ENCODE peak calls at places on chromosomes 1 and 21, in five cellular contexts. Z, S, Y, O and J are unnamed samples.

GRCh38 chr1:83961571-83962295 is 37.2 kb downstream of the TTLL7 start:
- DNase-seq in Z (no peak), S (no peak), Y (no peak), O (no peak), J (no peak)

GRCh38 chr1:107135466-107135865 is 5.4 kb upstream of the NTNG1 start:
- DNase-seq in Z (peak; percentile 41), S (peak; percentile 68), Y (no peak), O (no peak), J (no peak)

GRCh38 chr1:116508984-116509980 is 61.5 kb downstream of the CD58 start:
- DNase-seq in Z (peak; percentile 94), S (peak; percentile 70), Y (no peak), O (no peak), J (peak; percentile 96)

GRCh38 chr1:33119532-33120217 is 38.7 kb downstream of the AZIN2 start:
- DNase-seq in Z (no peak), S (no peak), Y (no peak), O (no peak), J (no peak)

GRCh38 chr1:226654046-226654445 is 85.0 kb downstream of the ITPKB start:
- DNase-seq in Z (no peak), S (no peak), Y (no peak), O (no peak), J (no peak)

GRCh38 chr1:1597275-1597930 is 2.5 kb downstream of the FNDC10 start:
- DNase-seq in Z (no peak), S (peak; percentile 55), Y (no peak), O (no peak), J (no peak)

GRCh38 chr1:100265562-100265930 is 470 bp upstream of the RTCA start:
- DNase-seq in Z (peak; percentile 48), S (peak; percentile 36), Y (peak; percentile 12), O (no peak), J (peak; percentile 52)

GRCh38 chr1:113058861-113059441 is 14.0 kb upstream of the LRIG2 start:
- DNase-seq in Z (no peak), S (no peak), Y (no peak), O (no peak), J (no peak)

GRCh38 chr1:58324551-58324950 is 222.0 kb downstream of the OMA1 start:
- DNase-seq in Z (no peak), S (no peak), Y (no peak), O (no peak), J (no peak)

GRCh38 chr1:14866841-14867626 is 268.5 kb downstream of the KAZN start:
- DNase-seq in Z (no peak), S (no peak), Y (no peak), O (no peak), J (no peak)

GRCh38 chr1:225635649-225636048 is 17.3 kb downstream of the ENAH start:
- DNase-seq in Z (no peak), S (no peak), Y (no peak), O (no peak), J (no peak)

GRCh38 chr21:46081022-46081861 is 16.7 kb upstream of the COL6A2 start:
- DNase-seq in Z (no peak), S (peak; percentile 55), Y (no peak), O (no peak), J (no peak)

GRCh38 chr1:230424440-230425251 is 1.5 kb downstream of the PGBD5 start:
- DNase-seq in Z (no peak), S (no peak), Y (peak; percentile 50), O (no peak), J (no peak)

GRCh38 chr1:221834698-221835538 is 93.0 kb upstream of the DUSP10 start:
- DNase-seq in Z (peak; percentile 61), S (peak; percentile 19), Y (no peak), O (no peak), J (no peak)

GRCh38 chr1:84997667-84998600 is 1.0 kb upstream of the MCOLN2 start:
- DNase-seq in Z (peak; percentile 14), S (peak; percentile 14), Y (no peak), O (no peak), J (no peak)

GRCh38 chr1:201495447-201496295 is 11.3 kb downstream of the CSRP1 start:
- DNase-seq in Z (no peak), S (no peak), Y (peak; percentile 33), O (peak; percentile 94), J (peak; percentile 62)

GRCh38 chr1:20164694-20165202 is 21.1 kb upstream of the UBXN10 start:
- DNase-seq in Z (no peak), S (no peak), Y (peak; percentile 58), O (no peak), J (no peak)

GRCh38 chr1:22418852-22419480 is 32.7 kb upstream of the ZBTB40 start:
- DNase-seq in Z (no peak), S (no peak), Y (no peak), O (no peak), J (no peak)

GRCh38 chr1:108010581-108010980 is 45.6 kb upstream of the VAV3 start:
- DNase-seq in Z (no peak), S (peak; percentile 10), Y (no peak), O (no peak), J (no peak)

GRCh38 chr1:216723274-216723780 is at the start of gene ESRRG:
- DNase-seq in Z (no peak), S (no peak), Y (peak; percentile 65), O (no peak), J (peak; percentile 74)

GRCh38 chr1:197677752-197678295 is 97.5 kb downstream of the DENND1B start:
- DNase-seq in Z (no peak), S (no peak), Y (no peak), O (no peak), J (no peak)
- H3K27me3 ChIP-seq in Z (no peaks in the 10 kb centered on the region), S (no peaks in the 10 kb centered on the region), Y (no peaks in the 10 kb centered on the region), O (no peaks in the 10 kb centered on the region), J (no peaks in the 10 kb centered on the region)

DNA sequence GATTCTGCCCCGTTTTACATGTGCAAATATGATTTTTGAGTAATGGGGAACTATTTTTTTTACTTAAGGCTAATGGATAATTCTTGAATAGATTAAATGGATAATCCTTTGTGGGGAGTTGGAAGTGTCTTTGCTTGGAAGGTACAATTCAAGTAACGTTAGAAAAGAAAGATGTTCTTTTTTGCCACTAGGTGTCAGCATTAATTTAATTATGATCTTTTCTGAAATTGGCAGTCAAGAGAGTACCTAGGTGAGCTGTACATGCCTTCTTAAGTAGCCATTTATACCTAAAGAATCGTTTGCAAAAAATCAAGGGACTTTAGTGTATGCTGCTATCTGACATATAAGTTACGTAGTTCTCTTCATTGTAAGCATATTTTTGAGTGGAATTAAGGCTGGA is 2.2 kb downstream of the FBXO28 start:
- DNase-seq in Z (peak; percentile 55), S (peak; percentile 82), Y (no peak), O (no peak), J (peak; percentile 65)
- H3K27ac ChIP-seq in Z (no peak overlapping the region), S (no peak overlapping the region), Y (no peak overlapping the region), O (no peak overlapping the region), J (no peak overlapping the region)

GRCh38 chr1:59500970-59501742 is 204.3 kb downstream of the FGGY start:
- DNase-seq in Z (no peak), S (no peak), Y (no peak), O (no peak), J (peak; percentile 15)

GRCh38 chr1:59499273-59499955 is 202.5 kb downstream of the FGGY start:
- DNase-seq in Z (peak; percentile 79), S (peak; percentile 64), Y (no peak), O (no peak), J (peak; percentile 80)

GRCh38 chr1:59504281-59504680 is 207.4 kb downstream of the FGGY start:
- DNase-seq in Z (no peak), S (no peak), Y (no peak), O (no peak), J (no peak)

GRCh38 chr1:59499956-59500569 is 203.2 kb downstream of the FGGY start:
- DNase-seq in Z (no peak), S (peak; percentile 56), Y (no peak), O (no peak), J (peak; percentile 75)

DNA sequence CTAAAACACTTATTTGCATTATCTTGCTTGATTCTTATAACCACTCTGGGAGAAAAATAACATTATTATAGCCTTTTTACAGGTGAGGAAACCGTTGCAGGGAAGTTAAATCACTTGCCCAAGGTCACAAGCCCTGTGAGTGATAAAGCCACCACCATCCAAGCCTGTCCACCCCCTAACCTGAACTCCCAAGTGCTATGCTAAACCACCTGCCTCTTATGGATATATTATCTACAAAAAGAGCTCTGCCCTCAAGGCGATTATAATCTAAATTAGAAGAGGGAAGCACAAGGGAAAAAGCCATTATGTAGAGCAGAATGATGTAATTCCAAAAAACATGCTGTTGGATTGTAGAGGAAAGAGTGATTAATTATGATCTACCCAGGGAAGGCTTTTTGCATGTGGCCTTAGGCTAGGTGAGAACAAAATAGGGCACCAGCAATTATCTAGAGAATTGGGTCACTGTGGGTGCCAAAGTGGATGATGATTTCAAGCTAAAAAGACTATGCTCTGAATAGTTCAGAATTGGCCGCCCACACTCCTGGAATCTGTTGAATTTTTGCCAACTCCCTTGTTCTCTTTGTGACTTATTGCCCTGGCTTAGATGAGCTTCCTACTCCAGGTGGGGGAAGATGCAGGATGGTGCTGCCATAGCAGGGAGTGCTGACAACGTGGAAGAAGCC is 205.3 kb downstream of the FGGY start:
- DNase-seq in Z (peak; percentile 66), S (no peak), Y (no peak), O (no peak), J (no peak)
- H3K27me3 ChIP-seq in Z (no peaks in the 10 kb centered on the region), S (no peaks in the 10 kb centered on the region), Y (no peaks in the 10 kb centered on the region), O (no peaks in the 10 kb centered on the region), J (no peaks in the 10 kb centered on the region)

GRCh38 chr1:15946546-15947381 is 29.1 kb downstream of the ZBTB17 start:
- DNase-seq in Z (no peak), S (no peak), Y (no peak), O (peak; percentile 14), J (no peak)
- H3K27ac ChIP-seq in Z (no peak overlapping the region), S (no peak overlapping the region), Y (no peak overlapping the region), O (no peak overlapping the region), J (no peak overlapping the region)

DNA sequence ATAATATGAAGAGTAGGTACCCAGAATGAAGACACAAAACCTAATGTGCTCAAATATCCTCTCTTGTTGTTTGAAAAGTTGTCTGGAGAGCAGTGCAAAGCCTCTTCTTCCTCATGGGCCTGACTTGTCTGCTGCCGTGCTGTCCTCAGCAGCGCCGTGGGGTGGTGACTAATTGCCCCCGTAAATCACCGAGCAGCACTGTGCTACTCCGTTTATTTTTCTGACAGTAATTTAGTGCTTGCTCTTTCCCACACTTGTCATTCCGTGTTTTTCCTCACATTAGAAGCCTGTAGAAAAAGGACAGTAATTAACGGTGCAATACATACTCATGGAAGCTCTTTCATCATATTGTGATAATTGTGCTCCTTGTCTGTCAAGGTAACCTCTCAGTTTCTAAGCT is 114.8 kb upstream of the BARHL2 start:
- DNase-seq in Z (no peak), S (no peak), Y (no peak), O (no peak), J (no peak)
- H3K27me3 ChIP-seq in Z (peaks cover 47% of the 10 kb centered on the region), S (peaks cover 80% of the 10 kb centered on the region), Y (no peaks in the 10 kb centered on the region), O (peaks cover 23% of the 10 kb centered on the region), J (no peaks in the 10 kb centered on the region)

DNA sequence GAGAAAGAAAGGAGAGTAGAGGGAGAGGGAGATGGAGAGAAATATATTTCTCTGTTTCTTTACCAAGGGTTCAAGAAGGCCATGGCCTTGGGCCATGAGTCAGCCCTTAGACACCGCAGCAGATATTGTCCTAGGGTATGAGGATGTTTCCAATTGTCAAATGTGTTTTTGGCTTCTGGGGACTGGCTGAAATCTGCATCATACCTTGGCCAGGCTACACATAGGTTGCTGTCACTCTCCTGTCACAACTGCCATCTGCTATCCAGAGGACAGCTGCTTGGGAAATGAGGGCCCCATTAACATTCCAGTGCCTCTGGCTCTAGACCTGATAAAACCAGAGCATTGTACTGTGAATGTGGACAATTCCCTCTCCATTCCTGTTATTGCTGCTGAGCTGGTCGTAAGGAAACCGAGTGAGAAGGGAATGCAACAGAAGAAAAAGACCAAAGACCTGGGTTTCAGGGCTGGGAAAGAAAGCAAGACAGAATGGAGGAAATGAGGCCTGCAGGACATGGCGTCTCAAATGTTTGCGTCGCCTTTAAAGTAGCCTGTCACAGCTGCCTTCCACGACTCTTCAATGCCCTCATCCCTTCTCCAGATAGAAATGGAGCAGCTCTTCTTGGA is 8.8 kb upstream of the PIGC start:
- DNase-seq in Z (no peak), S (peak; percentile 53), Y (no peak), O (no peak), J (no peak)
- H3K27ac ChIP-seq in Z (no peak overlapping the region), S (peak overlapping the region; percentile 1), Y (peak overlapping the region; percentile 74), O (no peak overlapping the region), J (no peak overlapping the region)